ENCODE peak calls at places on chromosomes 1 and 21, in four cellular contexts. One of them, this sample, is unnamed. For H3K36me3, the result is how much of the 10 kb centered on the place peaks cover.

GRCh38 chr1:32761253-32761877 is 55.8 kb downstream of the YARS1 start:
- DNase-seq in CD8-positive, alpha-beta T cell: no peak
- DNase-seq in astrocyte: peak
- DNase-seq in endodermal cell: peak
- DNase-seq in this sample: no peak

GRCh38 chr1:91078859-91079258 is 57.0 kb upstream of the ZNF644 start:
- DNase-seq in CD8-positive, alpha-beta T cell: no peak
- DNase-seq in astrocyte: no peak
- DNase-seq in endodermal cell: no peak
- DNase-seq in this sample: no peak

GRCh38 chr1:209291715-209292114 is 291.8 kb upstream of the CAMK1G start:
- DNase-seq in CD8-positive, alpha-beta T cell: no peak
- DNase-seq in astrocyte: no peak
- DNase-seq in endodermal cell: no peak
- DNase-seq in this sample: no peak

GRCh38 chr1:38045431-38046332 is 911 bp downstream of the POU3F1 start:
- DNase-seq in CD8-positive, alpha-beta T cell: no peak
- DNase-seq in astrocyte: no peak
- DNase-seq in endodermal cell: peak
- DNase-seq in this sample: no peak

GRCh38 chr1:28415246-28415645 is 45.7 kb downstream of the PHACTR4 start:
- DNase-seq in CD8-positive, alpha-beta T cell: no peak
- DNase-seq in astrocyte: no peak
- DNase-seq in endodermal cell: no peak
- DNase-seq in this sample: no peak

GRCh38 chr21:23968722-23969647 is 1638.3 kb downstream of the MRPL39 start:
- DNase-seq in CD8-positive, alpha-beta T cell: peak
- DNase-seq in astrocyte: no peak
- DNase-seq in endodermal cell: peak
- DNase-seq in this sample: no peak

GRCh38 chr1:173802961-173803360 is 21.5 kb upstream of the DARS2 start:
- DNase-seq in CD8-positive, alpha-beta T cell: no peak
- DNase-seq in astrocyte: no peak
- DNase-seq in endodermal cell: no peak
- DNase-seq in this sample: no peak

GRCh38 chr1:150152772-150153461 is 3.2 kb downstream of the PLEKHO1 start:
- DNase-seq in CD8-positive, alpha-beta T cell: no peak
- DNase-seq in astrocyte: peak
- DNase-seq in endodermal cell: no peak
- DNase-seq in this sample: no peak

GRCh38 chr1:239212841-239213240 is 173.5 kb upstream of the CHRM3 start:
- DNase-seq in CD8-positive, alpha-beta T cell: no peak
- DNase-seq in astrocyte: peak
- DNase-seq in endodermal cell: no peak
- DNase-seq in this sample: no peak

GRCh38 chr1:1907098-1907736 is 7.8 kb upstream of the CALML6 start:
- DNase-seq in CD8-positive, alpha-beta T cell: no peak
- DNase-seq in astrocyte: no peak
- DNase-seq in endodermal cell: no peak
- DNase-seq in this sample: no peak

GRCh38 chr1:214662386-214662785 is 59.4 kb downstream of the CENPF start:
- DNase-seq in CD8-positive, alpha-beta T cell: no peak
- DNase-seq in astrocyte: no peak
- DNase-seq in endodermal cell: no peak
- DNase-seq in this sample: no peak

GRCh38 chr1:51445346-51446090 is 73.5 kb downstream of the EPS15 start:
- DNase-seq in CD8-positive, alpha-beta T cell: no peak
- DNase-seq in astrocyte: no peak
- DNase-seq in endodermal cell: no peak
- DNase-seq in this sample: peak

GRCh38 chr1:32759521-32759980 is 57.0 kb upstream of the SYNC start:
- DNase-seq in CD8-positive, alpha-beta T cell: no peak
- DNase-seq in astrocyte: no peak
- DNase-seq in endodermal cell: peak
- DNase-seq in this sample: no peak

GRCh38 chr1:248618878-248619277 is 16.0 kb downstream of the OR2T11 start:
- DNase-seq in CD8-positive, alpha-beta T cell: peak
- DNase-seq in astrocyte: no peak
- DNase-seq in endodermal cell: peak
- DNase-seq in this sample: no peak

GRCh38 chr1:50422946-50423669 is at the start of gene DMRTA2:
- DNase-seq in CD8-positive, alpha-beta T cell: no peak
- DNase-seq in astrocyte: peak
- DNase-seq in endodermal cell: peak
- DNase-seq in this sample: no peak

GRCh38 chr1:203306970-203307541 is 1.7 kb downstream of the BTG2 start:
- DNase-seq in CD8-positive, alpha-beta T cell: peak
- DNase-seq in astrocyte: peak
- DNase-seq in endodermal cell: peak
- DNase-seq in this sample: no peak
- TF ChIP-seq CTCF in CD8-positive, alpha-beta T cell: no peak
- TF ChIP-seq CTCF in astrocyte: no peak
- TF ChIP-seq CTCF in endodermal cell: no peak
- TF ChIP-seq CTCF in this sample: no peak

DNA sequence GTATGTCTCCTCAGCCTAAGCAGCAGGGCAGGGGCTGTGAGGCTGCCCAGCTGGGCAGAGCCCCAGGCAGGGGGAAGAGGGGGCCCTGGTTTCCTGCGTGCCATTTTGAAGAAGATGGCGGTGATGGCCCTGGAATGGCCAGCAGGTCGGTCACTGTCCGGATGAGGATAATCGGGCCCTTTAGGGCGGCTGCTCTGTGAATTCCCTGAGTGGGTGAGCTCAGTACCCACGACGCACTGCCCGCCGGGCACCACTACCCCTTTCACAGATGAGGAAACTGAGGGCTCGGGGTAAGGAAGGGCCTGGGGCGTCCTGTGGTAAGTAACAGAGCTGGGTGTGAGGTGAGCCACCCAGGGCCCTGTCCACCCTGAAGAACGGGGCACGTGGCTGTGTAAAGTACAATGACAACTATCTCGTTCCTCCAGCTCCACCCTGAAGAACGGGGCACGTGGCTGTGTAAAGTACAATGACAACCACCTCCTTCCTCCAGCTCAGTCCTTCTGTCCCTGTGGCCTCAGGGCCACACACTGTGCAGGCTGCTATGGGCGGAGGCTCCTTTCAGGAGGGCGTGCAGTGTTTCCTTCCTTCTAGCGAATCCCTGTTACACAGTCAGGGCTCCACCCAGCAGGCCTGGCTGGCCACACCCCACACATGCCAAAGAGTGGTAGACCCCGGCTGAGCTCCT is 23.2 kb downstream of the ITGB2 start:
- DNase-seq in CD8-positive, alpha-beta T cell: no peak
- DNase-seq in astrocyte: no peak
- DNase-seq in endodermal cell: peak
- DNase-seq in this sample: no peak
- H3K4me3 ChIP-seq in CD8-positive, alpha-beta T cell: no peak
- H3K4me3 ChIP-seq in astrocyte: no peak
- H3K4me3 ChIP-seq in endodermal cell: no peak
- H3K4me3 ChIP-seq in this sample: no peak

GRCh38 chr1:179126338-179127060 is 44.6 kb downstream of the TOR3A start:
- DNase-seq in CD8-positive, alpha-beta T cell: no peak
- DNase-seq in astrocyte: peak
- DNase-seq in endodermal cell: no peak
- DNase-seq in this sample: no peak
- H3K36me3 ChIP-seq in CD8-positive, alpha-beta T cell: under half
- H3K36me3 ChIP-seq in astrocyte: under half
- H3K36me3 ChIP-seq in endodermal cell: under half
- H3K36me3 ChIP-seq in this sample: under half

GRCh38 chr1:185603158-185603557 is 131.0 kb upstream of the HMCN1 start:
- DNase-seq in CD8-positive, alpha-beta T cell: no peak
- DNase-seq in astrocyte: no peak
- DNase-seq in endodermal cell: no peak
- DNase-seq in this sample: no peak

GRCh38 chr1:185594786-185595410 is 139.3 kb upstream of the HMCN1 start:
- DNase-seq in CD8-positive, alpha-beta T cell: no peak
- DNase-seq in astrocyte: no peak
- DNase-seq in endodermal cell: no peak
- DNase-seq in this sample: no peak

GRCh38 chr1:185601189-185601588 is 133.0 kb upstream of the HMCN1 start:
- DNase-seq in CD8-positive, alpha-beta T cell: no peak
- DNase-seq in astrocyte: no peak
- DNase-seq in endodermal cell: no peak
- DNase-seq in this sample: no peak

GRCh38 chr1:185595835-185596667 is 138.1 kb upstream of the HMCN1 start:
- DNase-seq in CD8-positive, alpha-beta T cell: peak
- DNase-seq in astrocyte: peak
- DNase-seq in endodermal cell: peak
- DNase-seq in this sample: no peak

DNA sequence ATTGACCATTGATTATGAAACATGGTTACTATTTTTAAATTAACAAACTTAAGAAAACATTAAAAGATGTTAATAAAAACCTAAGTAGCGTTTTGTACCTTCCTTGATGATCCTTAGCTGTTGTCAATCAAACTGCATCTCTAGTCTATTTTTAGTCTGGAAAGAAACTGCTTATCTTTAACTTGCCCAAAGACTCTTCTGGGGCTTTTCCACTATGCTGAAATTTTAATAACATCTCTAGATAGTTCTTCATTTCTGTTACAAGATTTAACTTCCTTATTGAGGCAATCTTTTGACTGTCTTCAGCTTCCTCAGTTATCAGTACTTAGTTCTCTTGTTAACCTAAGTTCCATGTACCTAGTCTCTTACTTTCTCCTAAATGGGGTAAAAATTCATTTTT is 135.9 kb upstream of the HMCN1 start:
- DNase-seq in CD8-positive, alpha-beta T cell: no peak
- DNase-seq in astrocyte: no peak
- DNase-seq in endodermal cell: no peak
- DNase-seq in this sample: no peak
- TF ChIP-seq CTCF in CD8-positive, alpha-beta T cell: no peak
- TF ChIP-seq CTCF in astrocyte: no peak
- TF ChIP-seq CTCF in endodermal cell: no peak
- TF ChIP-seq CTCF in this sample: no peak

GRCh38 chr1:201019321-201019977 is 4.1 kb downstream of the KIF21B start:
- DNase-seq in CD8-positive, alpha-beta T cell: peak
- DNase-seq in astrocyte: no peak
- DNase-seq in endodermal cell: peak
- DNase-seq in this sample: no peak
- H3K4me3 ChIP-seq in CD8-positive, alpha-beta T cell: peak
- H3K4me3 ChIP-seq in astrocyte: no peak
- H3K4me3 ChIP-seq in endodermal cell: no peak
- H3K4me3 ChIP-seq in this sample: no peak

GRCh38 chr1:218394416-218394815 is 49.3 kb downstream of the TGFB2 start:
- DNase-seq in CD8-positive, alpha-beta T cell: no peak
- DNase-seq in astrocyte: no peak
- DNase-seq in endodermal cell: no peak
- DNase-seq in this sample: no peak

GRCh38 chr1:218394989-218395388 is 49.9 kb downstream of the TGFB2 start:
- DNase-seq in CD8-positive, alpha-beta T cell: no peak
- DNase-seq in astrocyte: no peak
- DNase-seq in endodermal cell: no peak
- DNase-seq in this sample: no peak

GRCh38 chr1:218392717-218393116 is 47.6 kb downstream of the TGFB2 start:
- DNase-seq in CD8-positive, alpha-beta T cell: no peak
- DNase-seq in astrocyte: no peak
- DNase-seq in endodermal cell: no peak
- DNase-seq in this sample: no peak

GRCh38 chr1:218395916-218396315 is 50.8 kb downstream of the TGFB2 start:
- DNase-seq in CD8-positive, alpha-beta T cell: no peak
- DNase-seq in astrocyte: peak
- DNase-seq in endodermal cell: no peak
- DNase-seq in this sample: no peak

GRCh38 chr1:218390625-218391024 is 45.5 kb downstream of the TGFB2 start:
- DNase-seq in CD8-positive, alpha-beta T cell: no peak
- DNase-seq in astrocyte: peak
- DNase-seq in endodermal cell: no peak
- DNase-seq in this sample: no peak
- H3K36me3 ChIP-seq in CD8-positive, alpha-beta T cell: under half
- H3K36me3 ChIP-seq in astrocyte: under half
- H3K36me3 ChIP-seq in endodermal cell: under half
- H3K36me3 ChIP-seq in this sample: under half

GRCh38 chr1:119141020-119141424 is 569 bp upstream of the WARS2 start:
- DNase-seq in CD8-positive, alpha-beta T cell: peak
- DNase-seq in astrocyte: no peak
- DNase-seq in endodermal cell: peak
- DNase-seq in this sample: no peak
- TF ChIP-seq CTCF in CD8-positive, alpha-beta T cell: no peak
- TF ChIP-seq CTCF in astrocyte: peak
- TF ChIP-seq CTCF in endodermal cell: peak
- TF ChIP-seq CTCF in this sample: peak

GRCh38 chr1:109931189-109931672 is 20.6 kb downstream of the CSF1 start:
- DNase-seq in CD8-positive, alpha-beta T cell: no peak
- DNase-seq in astrocyte: peak
- DNase-seq in endodermal cell: peak
- DNase-seq in this sample: no peak
- H3K4me3 ChIP-seq in CD8-positive, alpha-beta T cell: no peak
- H3K4me3 ChIP-seq in astrocyte: no peak
- H3K4me3 ChIP-seq in endodermal cell: no peak
- H3K4me3 ChIP-seq in this sample: no peak

This sample was measured in BJ.